ENCODE peak calls at places on chromosomes 4 and X, in ten cellular contexts. Y, W, T, C, G, L, S, A, Z and B are unnamed samples.

GRCh38 chr4:168885416-168885815 is 124.6 kb downstream of the CBR4 start:
- DNase-seq in Y (no peak), W (no peak), T (no peak), C (no peak), G (no peak), L (no peak), S (no peak), A (no peak), Z (no peak), B (no peak)

GRCh38 chrX:100408643-100409315 is 1.3 kb downstream of the PCDH19 start:
- DNase-seq in Y (no peak), W (no peak), T (no peak), C (no peak), G (no peak), L (no peak), S (no peak), A (no peak), Z (peak; percentile 55), B (no peak)

GRCh38 chrX:151828434-151829080 is 84.1 kb upstream of the MAGEA4 start:
- DNase-seq in Y (no peak), W (no peak), T (no peak), C (no peak), G (no peak), L (no peak), S (no peak), A (no peak), Z (no peak), B (no peak)

GRCh38 chrX:20670611-20671010 is 403.9 kb upstream of the RPS6KA3 start:
- DNase-seq in Y (no peak), W (peak; percentile 13), T (no peak), C (no peak), G (no peak), L (no peak), S (no peak), A (no peak), Z (no peak), B (no peak)

GRCh38 chr4:109672173-109672572 is 31.1 kb downstream of the CASP6 start:
- DNase-seq in Y (no peak), W (no peak), T (no peak), C (no peak), G (no peak), L (no peak), S (no peak), A (no peak), Z (no peak), B (no peak)

GRCh38 chr4:140575489-140575888 is 6.7 kb upstream of the UCP1 start:
- DNase-seq in Y (no peak), W (no peak), T (no peak), C (no peak), G (no peak), L (no peak), S (no peak), A (no peak), Z (peak; percentile 46), B (no peak)

GRCh38 chr4:154082760-154083530 is 294.1 kb upstream of the SFRP2 start:
- DNase-seq in Y (no peak), W (peak; percentile 27), T (peak; percentile 6), C (peak; percentile 8), G (no peak), L (peak; percentile 40), S (no peak), A (no peak), Z (peak; percentile 69), B (no peak)

GRCh38 chr4:87961993-87962791 is 13.3 kb upstream of the SPP1 start:
- DNase-seq in Y (no peak), W (no peak), T (no peak), C (no peak), G (peak; percentile 57), L (peak; percentile 37), S (no peak), A (no peak), Z (no peak), B (no peak)

GRCh38 chr4:10688022-10688421 is 3.5 kb upstream of the CLNK start:
- DNase-seq in Y (no peak), W (peak; percentile 80), T (no peak), C (no peak), G (no peak), L (no peak), S (peak; percentile 78), A (no peak), Z (no peak), B (no peak)

GRCh38 chr4:10691651-10692050 is 7.1 kb upstream of the CLNK start:
- DNase-seq in Y (no peak), W (no peak), T (no peak), C (no peak), G (no peak), L (no peak), S (no peak), A (no peak), Z (no peak), B (no peak)

GRCh38 chr4:10690185-10690907 is 5.8 kb upstream of the CLNK start:
- DNase-seq in Y (no peak), W (peak; percentile 50), T (no peak), C (no peak), G (no peak), L (no peak), S (no peak), A (no peak), Z (no peak), B (no peak)

GRCh38 chr4:10687526-10687925 is 3.0 kb upstream of the CLNK start:
- DNase-seq in Y (no peak), W (no peak), T (no peak), C (no peak), G (no peak), L (no peak), S (no peak), A (no peak), Z (peak; percentile 13), B (no peak)

DNA sequence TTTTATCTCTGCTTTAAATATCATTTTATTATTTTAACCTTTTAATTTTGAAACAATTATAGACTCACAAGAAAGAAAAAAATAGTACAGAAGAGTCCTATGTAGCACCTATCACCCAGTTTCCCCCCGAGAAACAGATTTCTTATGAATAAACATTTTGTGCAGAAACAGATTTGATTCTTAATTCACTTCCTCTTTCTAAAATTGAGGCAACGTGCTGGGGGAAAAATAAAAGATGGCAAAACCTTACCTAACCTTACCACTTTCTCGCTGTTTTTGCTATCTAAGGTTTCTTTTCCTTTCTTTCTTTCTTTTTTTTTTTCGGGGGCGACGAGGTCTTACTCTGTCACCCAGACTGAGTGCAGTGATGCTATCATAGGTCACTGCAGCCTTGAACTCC is 4.3 kb upstream of the CLNK start:
- DNase-seq in Y (no peak), W (no peak), T (no peak), C (peak; percentile 15), G (no peak), L (no peak), S (no peak), A (no peak), Z (no peak), B (no peak)
- H3K4me3 ChIP-seq in Y (no peak overlapping the region), W (no peak overlapping the region), T (no peak overlapping the region), C (no peak overlapping the region), G (no peak overlapping the region), L (no peak overlapping the region), S (no peak overlapping the region), A (no peak overlapping the region), Z (no peak overlapping the region), B (no peak overlapping the region)

GRCh38 chrX:136780241-136780640 is 491 bp downstream of the ARHGEF6 start:
- DNase-seq in Y (no peak), W (peak; percentile 23), T (no peak), C (no peak), G (no peak), L (no peak), S (no peak), A (no peak), Z (no peak), B (no peak)

GRCh38 chrX:136778020-136778419 is 2.7 kb downstream of the ARHGEF6 start:
- DNase-seq in Y (no peak), W (no peak), T (no peak), C (no peak), G (no peak), L (no peak), S (no peak), A (no peak), Z (no peak), B (no peak)

GRCh38 chrX:136780738-136781137 is at the start of gene ARHGEF6:
- DNase-seq in Y (no peak), W (peak; percentile 65), T (no peak), C (peak; percentile 74), G (no peak), L (peak; percentile 21), S (no peak), A (no peak), Z (no peak), B (no peak)

GRCh38 chrX:136778914-136779313 is 1.8 kb downstream of the ARHGEF6 start:
- DNase-seq in Y (no peak), W (no peak), T (no peak), C (no peak), G (no peak), L (no peak), S (no peak), A (no peak), Z (no peak), B (no peak)

DNA sequence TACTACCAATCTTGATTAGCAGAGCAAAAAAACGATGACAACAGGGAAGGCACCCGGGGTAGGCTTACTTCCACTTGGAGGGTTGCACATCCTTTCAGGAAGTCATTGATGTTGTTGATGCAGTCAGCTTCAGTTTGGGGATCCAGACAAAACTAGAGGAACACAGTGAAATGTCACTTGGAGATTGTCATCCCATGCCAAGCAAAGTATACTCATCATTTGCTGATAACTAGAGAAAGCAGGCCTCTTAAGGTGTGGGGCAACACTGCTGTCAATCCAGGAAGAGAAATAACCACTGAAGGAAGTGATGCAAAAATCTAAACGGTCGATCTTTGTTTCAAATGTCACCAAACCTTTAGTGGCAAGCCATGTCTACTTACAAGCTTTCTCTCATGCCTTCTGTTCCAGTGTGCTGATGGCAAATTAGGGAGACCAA is 1.4 kb downstream of the ARHGEF6 start:
- DNase-seq in Y (no peak), W (peak; percentile 57), T (no peak), C (peak; percentile 59), G (no peak), L (no peak), S (peak; percentile 32), A (no peak), Z (no peak), B (peak; percentile 20)
- H3K4me3 ChIP-seq in Y (no peak overlapping the region), W (peak overlapping the region; percentile 71), T (no peak overlapping the region), C (peak overlapping the region; percentile 80), G (no peak overlapping the region), L (no peak overlapping the region), S (peak overlapping the region; percentile 49), A (no peak overlapping the region), Z (no peak overlapping the region), B (peak overlapping the region; percentile 63)

GRCh38 chr4:2878346-2878745 is 34.7 kb downstream of the ADD1 start:
- DNase-seq in Y (no peak), W (no peak), T (no peak), C (no peak), G (no peak), L (no peak), S (no peak), A (no peak), Z (no peak), B (no peak)

GRCh38 chr4:2882341-2882740 is 38.7 kb downstream of the ADD1 start:
- DNase-seq in Y (no peak), W (no peak), T (no peak), C (no peak), G (no peak), L (no peak), S (no peak), A (no peak), Z (no peak), B (no peak)

GRCh38 chr4:2875556-2875955 is 31.9 kb downstream of the ADD1 start:
- DNase-seq in Y (no peak), W (no peak), T (no peak), C (no peak), G (no peak), L (no peak), S (no peak), A (no peak), Z (no peak), B (no peak)

GRCh38 chr4:2881431-2881830 is 37.8 kb downstream of the ADD1 start:
- DNase-seq in Y (no peak), W (no peak), T (no peak), C (no peak), G (no peak), L (no peak), S (no peak), A (no peak), Z (no peak), B (no peak)

DNA sequence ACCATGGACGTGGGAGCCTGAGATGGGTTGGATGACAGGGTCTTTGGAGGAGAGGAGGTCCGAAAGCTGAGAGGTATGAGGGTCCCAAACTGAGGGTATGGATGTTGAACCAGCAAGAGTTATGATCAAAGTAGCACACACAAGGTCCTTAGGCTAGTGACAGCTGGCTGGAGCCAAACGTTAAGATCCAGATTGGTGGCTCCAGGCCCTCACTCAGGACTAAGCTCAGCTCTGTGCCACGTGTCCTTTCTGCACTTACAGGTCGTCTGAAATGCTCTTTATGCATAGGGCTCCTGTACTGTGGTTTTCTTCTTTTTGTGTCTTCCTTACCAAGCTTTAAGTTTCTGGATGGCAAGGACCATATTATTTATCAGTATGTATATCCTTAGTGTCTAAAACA is 35.4 kb downstream of the ADD1 start:
- DNase-seq in Y (no peak), W (no peak), T (no peak), C (no peak), G (no peak), L (no peak), S (no peak), A (no peak), Z (no peak), B (no peak)
- H3K4me3 ChIP-seq in Y (no peak overlapping the region), W (no peak overlapping the region), T (no peak overlapping the region), C (no peak overlapping the region), G (no peak overlapping the region), L (no peak overlapping the region), S (no peak overlapping the region), A (no peak overlapping the region), Z (no peak overlapping the region), B (no peak overlapping the region)

GRCh38 chrX:14871767-14872166 is 1.1 kb downstream of the FANCB start:
- DNase-seq in Y (no peak), W (no peak), T (no peak), C (no peak), G (no peak), L (no peak), S (no peak), A (no peak), Z (no peak), B (no peak)
- H3K4me3 ChIP-seq in Y (peak overlapping the region; percentile 66), W (peak overlapping the region; percentile 89), T (peak overlapping the region; percentile 83), C (peak overlapping the region; percentile 88), G (peak overlapping the region; percentile 64), L (peak overlapping the region; percentile 93), S (peak overlapping the region; percentile 49), A (no peak overlapping the region), Z (peak overlapping the region; percentile 62), B (peak overlapping the region; percentile 78)